ENCODE peak calls at places on chromosomes 12 and 14, in eight cellular contexts. L is GM13976, W is neural crest cell, R is lower leg skin, Q is colonic mucosa, S is ovary, O is AG10803, P is IMR-90. Z is an unnamed sample.

GRCh38 chr14:35205737-35206136 is 83.4 kb downstream of the PRORP start:
- DNase-seq in L (no peak), W (no peak), R (no peak), Q (no peak), S (no peak), O (no peak), P (no peak), Z (no peak)

GRCh38 chr12:84807249-84807648 is 105.3 kb downstream of the SLC6A15 start:
- DNase-seq in L (no peak), W (no peak), R (no peak), Q (no peak), S (no peak), O (no peak), P (peak), Z (no peak)

GRCh38 chr14:54828031-54828430 is 74.6 kb downstream of the GCH1 start:
- DNase-seq in L (no peak), W (no peak), R (no peak), Q (no peak), S (no peak), O (no peak), P (no peak), Z (no peak)

GRCh38 chr12:71472441-71472911 is 32.9 kb downstream of the LGR5 start:
- DNase-seq in L (no peak), W (no peak), R (no peak), Q (no peak), S (no peak), O (peak), P (peak), Z (no peak)

GRCh38 chr12:87756721-87757120 is 272.5 kb downstream of the C12orf50 start:
- DNase-seq in L (no peak), W (no peak), R (no peak), Q (no peak), S (no peak), O (no peak), P (peak), Z (no peak)

GRCh38 chr12:4274396-4274959 is 916 bp downstream of the CCND2 start:
- DNase-seq in L (peak), W (no peak), R (no peak), Q (peak), S (peak), O (no peak), P (no peak), Z (no peak)

GRCh38 chr12:110778801-110779577 is 36.3 kb upstream of the PPP1CC start:
- DNase-seq in L (no peak), W (no peak), R (no peak), Q (no peak), S (no peak), O (no peak), P (no peak), Z (no peak)

GRCh38 chr14:24613747-24614146 is 4.3 kb upstream of the GZMH start:
- DNase-seq in L (no peak), W (no peak), R (no peak), Q (no peak), S (no peak), O (no peak), P (no peak), Z (no peak)

GRCh38 chr14:69615471-69616407 is 4.3 kb downstream of the SUSD6 start:
- DNase-seq in L (peak), W (no peak), R (no peak), Q (peak), S (peak), O (peak), P (peak), Z (peak)

GRCh38 chr14:105256292-105256960 is 8.1 kb downstream of the BTBD6 start:
- DNase-seq in L (no peak), W (no peak), R (no peak), Q (no peak), S (no peak), O (no peak), P (no peak), Z (no peak)

GRCh38 chr14:63542231-63542999 is 762 bp downstream of the PPP2R5E start:
- DNase-seq in L (no peak), W (peak), R (peak), Q (peak), S (no peak), O (peak), P (no peak), Z (no peak)

GRCh38 chr12:106583578-106584103 is 837 bp downstream of the RFX4 start:
- DNase-seq in L (no peak), W (peak), R (no peak), Q (no peak), S (no peak), O (peak), P (peak), Z (no peak)

GRCh38 chr12:8996682-8997405 is 7.5 kb downstream of the KLRG1 start:
- DNase-seq in L (peak), W (no peak), R (no peak), Q (no peak), S (no peak), O (peak), P (peak), Z (peak)

GRCh38 chr14:52124791-52125661 is 56.2 kb upstream of the NID2 start:
- DNase-seq in L (no peak), W (no peak), R (no peak), Q (no peak), S (no peak), O (peak), P (peak), Z (no peak)

GRCh38 chr12:129635003-129635685 is 268.7 kb downstream of the TMEM132D start:
- DNase-seq in L (no peak), W (no peak), R (no peak), Q (no peak), S (no peak), O (no peak), P (no peak), Z (no peak)

GRCh38 chr12:67650127-67650495 is 1.6 kb downstream of the DYRK2 start:
- DNase-seq in L (peak), W (no peak), R (no peak), Q (peak), S (peak), O (no peak), P (no peak), Z (peak)

GRCh38 chr12:67649165-67650126 is 901 bp downstream of the DYRK2 start:
- DNase-seq in L (peak), W (peak), R (peak), Q (peak), S (peak), O (peak), P (no peak), Z (peak)

GRCh38 chr12:67648306-67649164 is at the start of gene DYRK2:
- DNase-seq in L (peak), W (peak), R (peak), Q (peak), S (peak), O (peak), P (peak), Z (peak)

GRCh38 chr12:67650528-67651379 is 2.2 kb downstream of the DYRK2 start:
- DNase-seq in L (peak), W (no peak), R (no peak), Q (peak), S (peak), O (no peak), P (no peak), Z (peak)

DNA sequence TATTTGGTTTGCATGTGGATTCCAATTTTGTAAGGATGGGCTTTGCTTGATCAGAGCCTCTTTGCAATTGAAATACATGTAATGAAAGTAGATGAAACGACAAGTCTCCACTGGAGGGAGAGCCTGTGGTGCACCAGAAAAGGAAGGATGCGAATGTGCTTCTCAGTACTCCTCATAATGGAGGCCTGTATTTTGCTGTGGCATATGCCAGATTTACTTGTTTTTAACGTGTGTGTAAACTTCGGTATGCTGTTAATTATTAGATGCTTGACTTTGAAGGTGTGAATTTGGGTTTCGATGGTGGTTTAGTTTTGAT is 2.8 kb downstream of the DYRK2 start:
- DNase-seq in L (peak), W (no peak), R (no peak), Q (peak), S (no peak), O (peak), P (peak), Z (peak)
- TF ChIP-seq CTCF in L (no peak), W (peak), R (no peak), Q (peak), S (no peak), O (peak), P (peak), Z (peak)

GRCh38 chr12:103331643-103332042 is 164.1 kb downstream of the C12orf42 start:
- DNase-seq in L (no peak), W (no peak), R (no peak), Q (no peak), S (no peak), O (no peak), P (no peak), Z (no peak)
- TF ChIP-seq CTCF in L (no peak), W (no peak), R (no peak), Q (no peak), S (no peak), O (no peak), P (no peak), Z (no peak)

DNA sequence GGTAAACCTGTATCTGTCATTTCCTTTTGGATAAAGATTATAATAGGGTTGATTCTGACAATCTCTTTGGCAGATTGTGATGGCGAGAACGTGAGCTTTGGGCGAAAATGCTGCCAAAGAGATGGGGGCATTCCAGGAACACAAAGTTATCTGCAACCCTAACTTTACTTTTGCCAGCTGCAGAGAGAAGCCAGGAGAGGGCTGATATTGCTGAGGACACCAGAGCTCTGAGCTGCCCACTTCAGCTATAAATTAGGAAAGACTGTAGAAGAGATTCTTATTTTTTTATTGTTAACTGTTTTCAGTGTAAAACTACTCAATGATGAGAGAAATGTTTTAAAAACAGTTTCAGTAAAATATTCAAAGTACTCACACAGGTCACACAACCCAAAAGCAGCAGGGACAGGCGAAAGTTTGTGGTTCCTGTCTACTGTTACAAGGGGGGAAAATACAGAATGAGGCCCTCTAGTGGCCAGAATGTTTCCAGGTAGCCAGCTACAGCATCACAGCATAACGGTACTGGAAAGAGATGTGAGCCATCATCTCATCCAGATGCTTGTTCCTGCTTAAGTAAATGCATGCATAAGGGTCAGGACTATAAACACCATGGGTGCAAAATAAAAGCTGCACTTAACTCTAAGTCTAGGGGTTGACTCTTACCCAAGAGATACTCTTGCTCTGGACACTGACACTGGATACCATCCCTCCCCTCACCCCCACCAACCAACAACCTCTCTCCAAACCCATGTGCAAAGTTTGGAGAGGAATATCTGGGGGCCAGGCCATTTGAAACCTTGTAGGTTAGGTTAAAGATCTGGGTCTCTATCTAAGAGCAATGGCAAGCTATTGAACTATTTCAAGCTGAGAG is 498.4 kb downstream of the RMST start:
- DNase-seq in L (peak), W (peak), R (no peak), Q (peak), S (no peak), O (peak), P (no peak), Z (peak)
- TF ChIP-seq CTCF in L (peak), W (peak), R (no peak), Q (peak), S (no peak), O (peak), P (peak), Z (peak)

DNA sequence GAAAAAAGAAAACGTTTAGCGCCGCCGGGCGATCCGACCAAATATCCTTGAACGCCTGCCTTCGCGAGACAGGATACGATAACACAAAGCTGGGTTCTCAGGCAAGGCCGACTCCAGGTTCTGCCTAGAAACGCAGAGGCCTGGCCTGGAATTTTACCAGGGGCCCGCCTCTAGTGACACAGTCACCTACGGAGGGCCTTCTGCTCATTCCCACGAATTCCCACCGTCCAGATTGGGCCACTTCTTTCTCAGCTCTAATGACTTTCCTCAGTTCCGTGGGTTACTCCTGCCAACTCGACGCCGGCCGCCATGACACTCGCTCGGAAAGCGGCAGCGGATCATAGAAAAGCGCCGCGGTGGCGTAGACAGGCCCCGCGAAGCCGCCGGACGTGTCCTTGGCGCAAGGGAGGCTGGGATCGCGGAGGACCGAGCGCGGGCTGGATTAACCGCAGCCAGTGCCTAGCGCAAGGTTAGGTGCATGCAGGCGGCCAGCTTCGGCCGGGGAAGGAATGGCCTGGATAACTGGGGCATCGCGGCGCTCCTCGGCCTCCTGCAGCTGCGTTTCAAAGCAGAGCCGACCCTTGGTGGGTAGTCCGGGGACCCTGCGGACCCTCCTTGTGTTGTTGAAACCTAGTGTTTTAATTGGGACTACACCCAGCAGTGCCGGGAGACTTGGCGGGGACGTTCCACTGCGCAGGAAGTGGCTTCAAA is at the start of gene TRIP11:
- DNase-seq in L (peak), W (peak), R (peak), Q (peak), S (peak), O (peak), P (peak), Z (peak)
- TF ChIP-seq CTCF in L (no peak), W (no peak), R (no peak), Q (no peak), S (no peak), O (no peak), P (no peak), Z (no peak)

GRCh38 chr12:131836193-131836592 is 8.0 kb downstream of the MMP17 start:
- DNase-seq in L (no peak), W (no peak), R (no peak), Q (no peak), S (no peak), O (no peak), P (peak), Z (no peak)
- TF ChIP-seq CTCF in L (peak), W (peak), R (no peak), Q (no peak), S (no peak), O (peak), P (peak), Z (peak)

GRCh38 chr14:96304956-96305355 is 48.9 kb downstream of the BDKRB1 start:
- DNase-seq in L (no peak), W (peak), R (no peak), Q (no peak), S (no peak), O (no peak), P (no peak), Z (no peak)
- TF ChIP-seq CTCF in L (no peak), W (peak), R (no peak), Q (no peak), S (no peak), O (peak), P (peak), Z (no peak)

GRCh38 chr12:81963651-81964050 is 204.5 kb upstream of the PPFIA2 start:
- DNase-seq in L (no peak), W (no peak), R (no peak), Q (no peak), S (no peak), O (no peak), P (no peak), Z (no peak)
- TF ChIP-seq CTCF in L (no peak), W (no peak), R (no peak), Q (no peak), S (no peak), O (no peak), P (no peak), Z (no peak)

Z was measured in GM10248.